ENCODE peak calls at places on chromosomes 6 and 20, in seven cellular contexts. V, H, G, J, I, S and Y are unnamed samples.

GRCh38 chr6:150334790-150335783 is 33.7 kb upstream of the IYD start:
- DNase-seq in J (no peak), H (peak), S (peak), V (peak), G (peak), I (no peak), Y (peak)

GRCh38 chr20:8718214-8718613 is 350.7 kb upstream of the PLCB4 start:
- DNase-seq in H (no peak), G (no peak), V (no peak), S (no peak), I (peak), J (no peak), Y (no peak)

GRCh38 chr6:150048099-150048498 is 20.8 kb downstream of the ULBP3 start:
- DNase-seq in S (no peak), V (no peak), I (no peak), G (no peak), J (no peak), H (no peak), Y (no peak)

GRCh38 chr6:143110996-143111395 is 50.3 kb downstream of the AIG1 start:
- DNase-seq in I (no peak), H (peak), V (no peak), J (no peak), G (peak), S (no peak), Y (peak)

GRCh38 chr6:137231895-137232294 is 12.7 kb upstream of the IFNGR1 start:
- DNase-seq in S (no peak), H (no peak), V (no peak), G (no peak), I (no peak), J (no peak), Y (no peak)

GRCh38 chr6:70651326-70651905 is 16.3 kb upstream of the SMAP1 start:
- DNase-seq in J (no peak), H (no peak), S (no peak), V (no peak), G (no peak), I (no peak), Y (no peak)

GRCh38 chr6:11762782-11763459 is 15.7 kb downstream of the ADTRP start:
- DNase-seq in I (no peak), S (no peak), G (peak), H (peak), V (no peak), J (no peak), Y (no peak)

GRCh38 chr6:25851961-25852360 is 20.1 kb upstream of the SLC17A1 start:
- DNase-seq in H (no peak), S (no peak), G (no peak), I (no peak), J (no peak), V (no peak), Y (no peak)

GRCh38 chr6:136535017-136535416 is 15.2 kb downstream of the MAP7 start:
- DNase-seq in G (no peak), S (no peak), I (no peak), H (no peak), V (no peak), J (no peak), Y (no peak)

GRCh38 chr6:2921520-2922115 is 18.5 kb upstream of the SERPINB9 start:
- DNase-seq in V (no peak), I (no peak), J (no peak), S (no peak), H (no peak), G (no peak), Y (no peak)

GRCh38 chr20:8855315-8855714 is 213.6 kb upstream of the PLCB4 start:
- DNase-seq in G (peak), I (no peak), H (peak), S (no peak), V (no peak), J (no peak), Y (peak)

GRCh38 chr6:133312006-133312405 is 70.8 kb downstream of the EYA4 start:
- DNase-seq in V (no peak), H (no peak), S (no peak), I (no peak), G (no peak), J (no peak), Y (no peak)

GRCh38 chr6:143845033-143845432 is 1.9 kb downstream of the LTV1 start:
- DNase-seq in V (no peak), S (no peak), G (no peak), J (no peak), H (no peak), I (no peak), Y (no peak)

GRCh38 chr6:83257791-83258190 is 64.6 kb downstream of the RWDD2A start:
- DNase-seq in I (no peak), V (no peak), J (no peak), G (no peak), H (no peak), S (no peak), Y (no peak)

GRCh38 chr6:28651161-28651560 is 125.5 kb downstream of the GPX5 start:
- DNase-seq in H (no peak), J (no peak), V (no peak), G (peak), S (no peak), I (no peak), Y (no peak)

GRCh38 chr20:58695084-58695722 is 2.6 kb downstream of the NPEPL1 start:
- DNase-seq in G (no peak), V (no peak), J (no peak), I (no peak), H (no peak), S (no peak), Y (no peak)

GRCh38 chr6:42411431-42411830 is 40.3 kb downstream of the TRERF1 start:
- DNase-seq in G (no peak), H (no peak), J (peak), V (no peak), I (no peak), S (no peak), Y (no peak)

GRCh38 chr20:23257848-23258746 is 92.5 kb upstream of the NXT1 start:
- DNase-seq in I (no peak), J (no peak), G (peak), V (no peak), H (peak), S (no peak), Y (peak)

GRCh38 chr6:20338160-20338559 is 63.5 kb upstream of the E2F3 start:
- DNase-seq in H (no peak), V (no peak), S (no peak), G (peak), J (no peak), I (no peak), Y (peak)

GRCh38 chr6:20340056-20340455 is 61.6 kb upstream of the E2F3 start:
- DNase-seq in H (no peak), V (no peak), G (no peak), S (no peak), I (no peak), J (no peak), Y (no peak)

GRCh38 chr6:20340459-20340858 is 61.2 kb upstream of the E2F3 start:
- DNase-seq in G (no peak), I (no peak), J (no peak), H (no peak), V (no peak), S (no peak), Y (no peak)

GRCh38 chr6:20335872-20336271 is 65.8 kb upstream of the E2F3 start:
- DNase-seq in H (no peak), I (no peak), S (no peak), G (no peak), J (no peak), V (no peak), Y (no peak)

DNA sequence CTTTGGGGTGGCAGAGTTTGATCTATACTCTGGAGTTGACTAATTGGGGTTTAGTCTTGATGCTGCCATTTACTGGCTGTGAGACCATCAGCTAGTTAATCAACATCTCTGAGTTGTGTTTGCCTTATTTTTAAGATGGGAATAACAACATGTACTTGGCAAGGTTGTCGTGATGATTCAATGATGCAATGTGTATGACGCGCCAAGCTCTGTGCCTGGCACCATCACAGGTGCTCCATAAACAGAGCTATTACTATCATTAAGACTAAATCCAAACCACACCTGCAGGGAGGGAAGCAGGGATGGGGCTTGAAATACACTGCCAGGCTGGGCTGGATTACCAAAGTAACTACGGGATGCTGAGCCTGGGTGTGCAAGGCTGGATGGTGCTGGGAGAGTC is 60.1 kb upstream of the E2F3 start:
- DNase-seq in H (no peak), S (no peak), G (no peak), J (no peak), V (no peak), I (no peak), Y (no peak)
- TF ChIP-seq CTCF in H (no peak), S (no peak), G (no peak), J (no peak), V (no peak), I (no peak), Y (no peak)

GRCh38 chr6:17705778-17706579 is 746 bp downstream of the NUP153 start:
- DNase-seq in I (peak), H (peak), S (peak), G (peak), J (peak), V (peak), Y (peak)
- TF ChIP-seq CTCF in I (no peak), H (peak), S (no peak), G (no peak), J (no peak), V (no peak), Y (peak)

GRCh38 chr6:118146584-118146983 is 239.5 kb downstream of the SLC35F1 start:
- DNase-seq in H (no peak), G (peak), I (no peak), V (no peak), S (no peak), J (no peak), Y (peak)
- TF ChIP-seq CTCF in H (no peak), G (no peak), I (no peak), V (no peak), S (no peak), J (no peak), Y (no peak)

GRCh38 chr6:47132724-47133123 is 90.6 kb upstream of the ADGRF1 start:
- DNase-seq in V (no peak), S (no peak), J (no peak), I (no peak), G (no peak), H (no peak), Y (no peak)
- TF ChIP-seq CTCF in V (no peak), S (no peak), J (no peak), I (no peak), G (no peak), H (no peak), Y (no peak)

DNA sequence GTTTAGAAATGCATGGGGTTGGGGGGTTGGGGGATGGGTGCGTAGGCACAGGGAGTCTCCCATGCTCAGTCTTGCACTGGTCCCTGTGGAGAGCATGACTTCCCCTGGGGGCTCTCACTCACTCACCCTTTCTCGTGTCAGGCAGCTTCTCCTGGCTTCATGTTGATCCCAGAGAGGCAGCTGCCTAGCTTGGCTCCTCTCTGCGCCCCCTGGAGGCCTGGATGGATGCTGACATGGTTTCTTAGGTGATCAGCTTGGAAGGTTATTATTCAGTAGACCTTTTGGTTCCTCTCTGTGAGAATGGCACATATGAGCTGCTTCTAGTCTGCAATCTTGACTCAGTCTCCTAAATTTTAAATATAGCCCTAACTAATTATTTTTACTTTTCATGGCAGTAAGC is 109.3 kb upstream of the FAM83B start:
- DNase-seq in J (no peak), I (no peak), G (no peak), V (peak), S (peak), H (no peak), Y (no peak)
- TF ChIP-seq CTCF in J (no peak), I (no peak), G (no peak), V (peak), S (no peak), H (peak), Y (peak)

DNA sequence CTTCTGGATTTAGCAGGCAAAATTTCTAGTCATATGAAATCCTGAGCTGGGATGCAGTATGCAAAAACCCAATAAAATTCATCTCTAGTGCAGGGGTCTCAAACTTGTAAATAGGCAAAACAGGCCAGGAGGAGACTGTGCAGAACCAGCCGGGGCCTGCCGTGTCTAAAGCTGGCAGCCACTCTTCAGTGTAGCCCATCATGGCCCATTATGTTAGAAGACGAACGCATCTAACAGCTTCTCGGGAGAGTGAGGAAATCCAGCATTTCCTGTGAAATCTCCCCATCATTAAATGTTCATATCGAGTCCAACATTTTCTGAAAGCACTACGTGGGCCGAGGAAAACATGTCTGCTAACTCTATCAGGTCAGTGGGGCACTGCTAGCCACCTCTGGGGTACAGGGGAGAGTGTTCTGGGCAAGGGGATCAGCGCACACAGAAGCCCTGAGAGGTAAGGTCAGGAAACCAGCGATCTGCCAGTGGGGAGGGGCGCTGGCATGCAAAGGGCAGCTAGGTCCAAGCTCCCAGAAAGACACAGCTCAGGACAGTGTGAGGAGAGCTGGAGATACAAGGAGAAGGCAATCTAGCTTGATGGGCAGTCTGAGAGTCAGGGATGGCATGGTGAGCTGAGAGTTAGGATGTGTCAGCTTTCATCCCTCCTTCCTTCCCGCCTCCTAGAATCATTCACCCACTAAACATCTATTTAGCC is 144.2 kb downstream of the PREX1 start:
- DNase-seq in I (no peak), H (no peak), S (no peak), J (peak), G (no peak), V (no peak), Y (no peak)
- TF ChIP-seq CTCF in I (no peak), H (no peak), S (no peak), J (no peak), G (no peak), V (no peak), Y (no peak)

DNA sequence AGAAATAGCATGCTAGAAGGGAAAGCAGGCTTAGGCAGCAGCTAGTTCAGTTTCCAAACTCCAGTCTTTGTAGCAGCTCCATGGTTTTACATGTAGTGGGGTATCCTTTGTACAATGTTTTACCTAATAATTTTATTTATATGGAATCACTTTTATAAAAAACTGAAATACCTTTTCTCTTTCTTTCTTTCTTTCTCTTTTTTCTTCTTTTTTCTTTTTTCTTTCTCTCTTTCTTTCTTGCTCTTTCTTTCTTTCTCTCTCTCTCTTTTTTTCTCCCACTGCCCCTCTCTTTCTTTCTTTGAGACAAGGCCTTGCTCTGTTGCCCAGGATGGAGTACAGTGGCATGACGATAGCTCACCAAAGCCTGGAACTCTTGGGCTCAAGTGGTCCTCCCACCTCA is 41.4 kb upstream of the FYN start:
- DNase-seq in I (no peak), G (no peak), H (no peak), S (no peak), J (no peak), V (no peak), Y (no peak)
- TF ChIP-seq CTCF in I (no peak), G (no peak), H (no peak), S (no peak), J (no peak), V (no peak), Y (no peak)

GRCh38 chr20:3786126-3786484 is 435 bp downstream of the CENPB start:
- DNase-seq in S (peak), V (peak), J (no peak), H (peak), G (peak), I (peak), Y (peak)

GRCh38 chr20:3784226-3784853 is 2.2 kb downstream of the CENPB start:
- DNase-seq in I (peak), J (peak), S (no peak), H (no peak), G (no peak), V (no peak), Y (no peak)

GRCh38 chr20:3786665-3787639 is at the start of gene CENPB:
- DNase-seq in V (peak), I (peak), S (peak), J (peak), H (peak), G (peak), Y (peak)

GRCh38 chr20:3784863-3785239 is 1.7 kb downstream of the CENPB start:
- DNase-seq in J (peak), I (peak), H (no peak), G (no peak), V (no peak), S (no peak), Y (no peak)

GRCh38 chr20:3785240-3786125 is 1.1 kb downstream of the CENPB start:
- DNase-seq in V (peak), S (no peak), J (peak), I (peak), G (peak), H (peak), Y (peak)
- TF ChIP-seq CTCF in V (no peak), S (no peak), J (no peak), I (no peak), G (no peak), H (no peak), Y (no peak)

DNA sequence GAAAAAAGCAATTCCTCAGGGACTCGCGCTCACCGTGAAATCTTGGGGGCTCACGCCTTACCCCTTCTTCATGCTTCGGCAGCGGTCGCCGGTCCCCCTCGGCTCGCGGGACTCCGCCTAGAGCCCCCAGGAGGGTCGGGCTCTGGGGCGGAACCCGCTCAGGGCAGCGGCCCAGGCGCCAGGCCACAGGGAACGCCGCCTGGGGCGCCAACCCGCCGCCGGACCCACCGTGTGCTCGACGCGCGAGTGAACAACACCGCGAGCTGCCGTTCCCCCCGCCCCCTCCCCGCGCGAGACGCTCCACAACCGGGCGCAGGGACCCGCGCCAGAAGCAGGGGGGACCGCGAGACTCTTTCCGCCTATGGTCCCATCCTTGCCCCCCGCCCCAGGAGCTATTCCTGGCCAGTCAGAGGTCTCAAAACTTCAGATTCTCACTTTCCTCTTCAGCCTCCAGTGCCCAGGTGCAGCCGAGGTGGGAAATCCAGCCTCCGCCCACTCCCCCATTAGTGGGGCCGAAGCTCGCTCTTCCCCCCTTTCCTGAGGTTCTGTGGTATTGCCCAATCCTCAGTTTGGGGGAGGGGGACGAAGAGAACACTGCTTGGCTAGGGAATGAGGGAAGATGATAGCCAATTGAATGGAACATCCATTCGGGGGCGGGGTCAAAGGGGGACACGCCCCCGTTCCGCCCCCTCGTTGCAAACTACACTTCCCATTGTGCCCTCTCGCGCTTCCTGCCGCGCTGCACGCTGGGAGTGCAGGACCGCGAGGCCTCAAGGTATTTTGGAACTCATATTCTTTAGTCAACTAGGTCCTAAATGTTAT is at the start of gene WASF1:
- DNase-seq in V (peak), H (peak), S (peak), G (peak), J (peak), I (peak), Y (peak)
- TF ChIP-seq CTCF in V (no peak), H (no peak), S (no peak), G (no peak), J (no peak), I (no peak), Y (no peak)